ENCODE peak calls at places on chromosomes 4 and X, in ten cellular contexts. M is psoas muscle, E is GM23338, V is adipocyte, J is mammary epithelial cell, K is lower lobe of right lung, D is left lung, W is prostate gland, T is Karpas-422, O is colonic mucosa. X is an unnamed sample.

GRCh38 chr4:45155081-45155777 is 428.9 kb upstream of the GNPDA2 start:
- DNase-seq in K (no peak), O (no peak), V (no peak), D (no peak), W (no peak), M (no peak), T (no peak), E (no peak), J (peak; percentile 75), X (peak; percentile 2)

GRCh38 chr4:16846520-16847117 is 51.8 kb downstream of the LDB2 start:
- DNase-seq in T (no peak), W (no peak), J (no peak), O (no peak), K (no peak), E (peak; percentile 68), M (no peak), D (no peak), V (no peak), X (peak; percentile 24)

GRCh38 chr4:22238742-22239141 is 277.1 kb downstream of the ADGRA3 start:
- DNase-seq in J (no peak), E (peak; percentile 77), M (no peak), K (no peak), O (peak; percentile 39), D (peak; percentile 17), W (no peak), V (no peak), T (no peak), X (peak; percentile 60)

GRCh38 chr4:25928320-25928955 is 14.4 kb downstream of the SMIM20 start:
- DNase-seq in O (no peak), T (no peak), K (no peak), D (no peak), W (no peak), E (no peak), M (no peak), J (no peak), V (no peak), X (no peak)

GRCh38 chrX:51461053-51462050 is 35.0 kb downstream of the NUDT11 start:
- DNase-seq in M (no peak), D (no peak), W (no peak), O (no peak), E (peak; percentile 61), V (peak; percentile 65), J (peak; percentile 16), K (no peak), T (peak; percentile 75), X (peak; percentile 45)

GRCh38 chr4:164204434-164204833 is 549.5 kb upstream of the SMIM31 start:
- DNase-seq in D (no peak), O (no peak), V (no peak), M (no peak), T (no peak), E (peak; percentile 67), W (no peak), J (peak; percentile 70), K (no peak), X (no peak)

GRCh38 chrX:14872851-14873675 is at the start of the genes FANCB and MOSPD2:
- DNase-seq in W (peak; percentile 88), J (peak; percentile 93), T (peak; percentile 98), V (peak; percentile 96), E (peak; percentile 94), K (peak; percentile 97), M (peak; percentile 92), D (peak; percentile 98), O (peak; percentile 93), X (peak; percentile 97)

GRCh38 chr4:109559625-109559982 is 442 bp upstream of the MCUB start:
- DNase-seq in M (peak; percentile 22), V (peak; percentile 49), J (no peak), E (peak; percentile 75), T (peak; percentile 75), K (peak; percentile 48), D (peak; percentile 79), O (peak; percentile 42), W (no peak), X (no peak)

DNA sequence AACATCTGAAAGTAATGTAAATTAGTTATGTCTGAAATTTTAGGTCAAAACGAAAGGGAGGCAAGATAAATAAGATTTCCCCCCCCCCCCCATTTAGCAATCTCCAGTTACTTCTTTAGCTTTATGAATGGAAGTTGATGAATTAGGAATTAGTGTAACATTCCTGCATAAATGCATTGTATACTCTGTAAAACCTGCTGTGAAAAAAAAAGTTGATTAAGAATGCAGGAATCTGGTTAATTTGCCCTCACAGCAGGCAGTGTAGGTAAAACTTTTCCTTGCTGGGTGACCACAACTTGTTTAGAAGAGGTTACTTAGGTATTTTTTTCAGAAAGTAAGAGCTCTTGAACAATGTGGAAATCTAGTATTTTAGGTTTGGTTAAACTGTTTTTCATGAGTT is 15.3 kb downstream of the LARP7 start:
- DNase-seq in E (peak; percentile 97), M (no peak), T (no peak), W (no peak), K (no peak), V (no peak), J (no peak), O (no peak), D (no peak), X (peak; percentile 86)
- H3K4me1 ChIP-seq in E (peaks cover 27% of the 10 kb centered on the region), M (no peaks in the 10 kb centered on the region), T (no peaks in the 10 kb centered on the region), W (no peaks in the 10 kb centered on the region), K (no peaks in the 10 kb centered on the region), V (no peaks in the 10 kb centered on the region), J (no peaks in the 10 kb centered on the region), O (no peaks in the 10 kb centered on the region), D (no peaks in the 10 kb centered on the region), X (peaks cover 79% of the 10 kb centered on the region)

DNA sequence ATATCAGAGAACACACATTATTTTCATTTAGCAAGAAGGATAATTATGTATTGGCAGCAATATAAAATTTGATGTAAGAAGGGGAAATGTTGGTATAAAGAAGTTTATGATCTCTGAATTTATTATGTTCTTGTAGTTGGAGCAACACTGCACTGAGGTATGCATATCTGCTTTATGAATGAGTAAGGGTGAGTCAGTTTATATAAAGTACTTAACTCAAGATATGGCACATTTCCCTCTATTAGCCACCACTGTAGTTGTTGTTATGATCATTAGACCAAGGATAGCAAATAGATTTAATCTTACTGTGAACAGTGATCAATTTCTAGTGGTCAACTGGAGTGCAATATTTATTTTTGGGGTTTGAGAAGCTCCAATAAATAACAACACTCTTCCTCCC is 66.6 kb downstream of the SNX25 start:
- DNase-seq in W (no peak), M (no peak), J (peak; percentile 28), V (peak; percentile 24), D (no peak), K (no peak), O (no peak), E (no peak), T (no peak), X (no peak)
- H3K4me1 ChIP-seq in W (no peaks in the 10 kb centered on the region), M (peaks cover 4% of the 10 kb centered on the region), J (peaks cover 9% of the 10 kb centered on the region), V (peaks cover 15% of the 10 kb centered on the region), D (no peaks in the 10 kb centered on the region), K (no peaks in the 10 kb centered on the region), O (no peaks in the 10 kb centered on the region), E (peaks cover 6% of the 10 kb centered on the region), T (peaks cover 15% of the 10 kb centered on the region), X (no peaks in the 10 kb centered on the region)

GRCh38 chr4:36328130-36328529 is 46.7 kb downstream of the DTHD1 start:
- DNase-seq in O (no peak), K (no peak), D (no peak), V (no peak), J (no peak), M (no peak), E (no peak), W (no peak), T (no peak), X (no peak)

GRCh38 chr4:36327400-36327799 is 46.0 kb downstream of the DTHD1 start:
- DNase-seq in W (no peak), J (no peak), V (no peak), M (no peak), T (no peak), K (no peak), E (no peak), D (no peak), O (no peak), X (no peak)

GRCh38 chr4:36325916-36326315 is 44.5 kb downstream of the DTHD1 start:
- DNase-seq in M (no peak), T (no peak), O (no peak), V (no peak), E (no peak), W (no peak), J (no peak), K (no peak), D (no peak), X (no peak)

GRCh38 chr4:36325499-36325898 is 44.1 kb downstream of the DTHD1 start:
- DNase-seq in J (no peak), M (no peak), D (no peak), K (no peak), E (no peak), V (no peak), O (no peak), T (no peak), W (no peak), X (no peak)

GRCh38 chr4:36326610-36327009 is 45.2 kb downstream of the DTHD1 start:
- DNase-seq in O (no peak), E (no peak), M (no peak), V (no peak), D (no peak), W (no peak), J (peak; percentile 6), K (no peak), T (no peak), X (no peak)
- H3K4me1 ChIP-seq in O (no peaks in the 10 kb centered on the region), E (no peaks in the 10 kb centered on the region), M (no peaks in the 10 kb centered on the region), V (no peaks in the 10 kb centered on the region), D (no peaks in the 10 kb centered on the region), W (no peaks in the 10 kb centered on the region), J (no peaks in the 10 kb centered on the region), K (no peaks in the 10 kb centered on the region), T (no peaks in the 10 kb centered on the region), X (no peaks in the 10 kb centered on the region)

GRCh38 chr4:7652451-7652871 is 217.7 kb upstream of the PSAPL1 start:
- DNase-seq in V (no peak), K (peak; percentile 43), E (no peak), W (no peak), T (no peak), J (no peak), M (no peak), D (no peak), O (no peak), X (no peak)

GRCh38 chr4:7652006-7652405 is 217.3 kb upstream of the PSAPL1 start:
- DNase-seq in W (no peak), E (no peak), K (peak; percentile 30), J (no peak), M (no peak), T (no peak), O (no peak), V (no peak), D (no peak), X (no peak)

GRCh38 chr4:7652906-7653305 is 218.2 kb upstream of the PSAPL1 start:
- DNase-seq in W (no peak), J (no peak), V (no peak), E (no peak), O (no peak), K (peak; percentile 34), D (no peak), T (no peak), M (no peak), X (no peak)

GRCh38 chr4:7650606-7651400 is 216.1 kb upstream of the PSAPL1 start:
- DNase-seq in D (no peak), M (no peak), K (peak; percentile 44), J (peak; percentile 25), O (no peak), E (peak; percentile 85), W (no peak), T (peak; percentile 76), V (no peak), X (peak; percentile 86)

DNA sequence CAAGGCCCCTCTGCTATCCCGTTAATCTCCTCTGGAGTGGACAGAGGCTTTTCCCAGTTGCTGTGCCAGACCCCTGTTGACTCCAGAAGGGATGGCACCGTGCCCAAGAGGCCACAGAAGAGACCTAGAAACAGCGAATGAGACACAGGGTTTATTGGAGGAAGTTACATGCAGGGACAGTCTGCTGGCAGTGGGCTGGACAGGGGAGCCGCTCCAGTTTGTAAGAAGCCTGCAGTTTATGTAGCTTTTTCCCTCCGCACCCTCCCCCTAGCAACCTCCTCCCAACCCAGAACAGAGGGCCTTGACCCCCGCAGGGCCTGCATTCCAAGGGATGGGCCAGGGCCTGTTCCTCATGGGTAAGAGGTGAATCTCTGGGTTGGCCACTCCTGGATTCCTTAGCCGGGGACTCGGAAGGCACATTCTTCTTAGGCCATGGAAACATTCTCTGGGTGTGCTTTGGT is 216.8 kb upstream of the PSAPL1 start:
- DNase-seq in O (no peak), E (peak; percentile 48), T (no peak), M (peak; percentile 67), D (no peak), W (no peak), J (peak; percentile 75), K (peak; percentile 49), V (no peak), X (peak; percentile 49)
- H3K4me1 ChIP-seq in O (no peaks in the 10 kb centered on the region), E (peaks cover 4% of the 10 kb centered on the region), T (no peaks in the 10 kb centered on the region), M (no peaks in the 10 kb centered on the region), D (peaks cover 4% of the 10 kb centered on the region), W (no peaks in the 10 kb centered on the region), J (peaks cover 51% of the 10 kb centered on the region), K (peaks cover 29% of the 10 kb centered on the region), V (peaks cover 19% of the 10 kb centered on the region), X (peaks cover 11% of the 10 kb centered on the region)

X was measured in neural progenitor cell.